ENCODE peak calls at places on chromosomes 13 and 19, in four cellular contexts. One of them, this sample, is unnamed.

GRCh38 chr19:48378194-48378570 is 13.2 kb downstream of the KDELR1 start:
- DNase-seq in HEK293T: no peak
- DNase-seq in amniotic epithelial cell: no peak
- DNase-seq in caudate nucleus: no peak
- DNase-seq in this sample: no peak

GRCh38 chr13:113468461-113469147 is 15.3 kb upstream of the ADPRHL1 start:
- DNase-seq in HEK293T: no peak
- DNase-seq in amniotic epithelial cell: no peak
- DNase-seq in caudate nucleus: no peak
- DNase-seq in this sample: no peak

GRCh38 chr13:74005320-74006154 is 128.7 kb downstream of the KLF12 start:
- DNase-seq in HEK293T: no peak
- DNase-seq in amniotic epithelial cell: no peak
- DNase-seq in caudate nucleus: no peak
- DNase-seq in this sample: no peak

GRCh38 chr13:109816112-109816978 is 30.0 kb upstream of the IRS2 start:
- DNase-seq in HEK293T: no peak
- DNase-seq in amniotic epithelial cell: no peak
- DNase-seq in caudate nucleus: no peak
- DNase-seq in this sample: no peak

GRCh38 chr19:19238126-19238894 is 26.6 kb downstream of the NCAN start:
- DNase-seq in HEK293T: no peak
- DNase-seq in amniotic epithelial cell: no peak
- DNase-seq in caudate nucleus: no peak
- DNase-seq in this sample: no peak

GRCh38 chr13:113555141-113555540 is 29.4 kb upstream of the TFDP1 start:
- DNase-seq in HEK293T: no peak
- DNase-seq in amniotic epithelial cell: no peak
- DNase-seq in caudate nucleus: no peak
- DNase-seq in this sample: peak

GRCh38 chr13:47480941-47481340 is 520.1 kb downstream of the SUCLA2 start:
- DNase-seq in HEK293T: no peak
- DNase-seq in amniotic epithelial cell: no peak
- DNase-seq in caudate nucleus: no peak
- DNase-seq in this sample: no peak

GRCh38 chr19:33436360-33437345 is 63.1 kb downstream of the CEBPG start:
- DNase-seq in HEK293T: no peak
- DNase-seq in amniotic epithelial cell: peak
- DNase-seq in caudate nucleus: no peak
- DNase-seq in this sample: peak

GRCh38 chr19:13839193-13839937 is 37.6 kb upstream of the NANOS3 start:
- DNase-seq in HEK293T: no peak
- DNase-seq in amniotic epithelial cell: peak
- DNase-seq in caudate nucleus: peak
- DNase-seq in this sample: peak

GRCh38 chr13:44498969-44499368 is 77.2 kb downstream of the TSC22D1 start:
- DNase-seq in HEK293T: no peak
- DNase-seq in amniotic epithelial cell: peak
- DNase-seq in caudate nucleus: no peak
- DNase-seq in this sample: no peak

GRCh38 chr19:18029617-18030338 is 21.8 kb downstream of the ARRDC2 start:
- DNase-seq in HEK293T: no peak
- DNase-seq in amniotic epithelial cell: peak
- DNase-seq in caudate nucleus: peak
- DNase-seq in this sample: no peak

GRCh38 chr19:58317481-58318072 is 9.2 kb upstream of the ZSCAN22 start:
- DNase-seq in HEK293T: no peak
- DNase-seq in amniotic epithelial cell: peak
- DNase-seq in caudate nucleus: no peak
- DNase-seq in this sample: no peak

GRCh38 chr13:83536153-83536552 is 346.1 kb downstream of the SLITRK1 start:
- DNase-seq in HEK293T: no peak
- DNase-seq in amniotic epithelial cell: no peak
- DNase-seq in caudate nucleus: no peak
- DNase-seq in this sample: no peak

GRCh38 chr19:42846597-42846996 is 32.9 kb downstream of the PSG1 start:
- DNase-seq in HEK293T: no peak
- DNase-seq in amniotic epithelial cell: no peak
- DNase-seq in caudate nucleus: no peak
- DNase-seq in this sample: no peak

GRCh38 chr19:16851031-16851712 is 22.0 kb downstream of the SIN3B start:
- DNase-seq in HEK293T: no peak
- DNase-seq in amniotic epithelial cell: no peak
- DNase-seq in caudate nucleus: no peak
- DNase-seq in this sample: no peak

GRCh38 chr19:16896098-16896912 is 7.5 kb downstream of the F2RL3 start:
- DNase-seq in HEK293T: no peak
- DNase-seq in amniotic epithelial cell: no peak
- DNase-seq in caudate nucleus: no peak
- DNase-seq in this sample: no peak

GRCh38 chr19:18433039-18433691 is 4.8 kb downstream of the ISYNA1 start:
- DNase-seq in HEK293T: no peak
- DNase-seq in amniotic epithelial cell: no peak
- DNase-seq in caudate nucleus: peak
- DNase-seq in this sample: no peak

GRCh38 chr13:83731113-83731512 is 151.2 kb downstream of the SLITRK1 start:
- DNase-seq in HEK293T: no peak
- DNase-seq in amniotic epithelial cell: no peak
- DNase-seq in caudate nucleus: no peak
- DNase-seq in this sample: no peak

GRCh38 chr13:31234729-31235128 is 35.0 kb downstream of the B3GLCT start:
- DNase-seq in HEK293T: peak
- DNase-seq in amniotic epithelial cell: no peak
- DNase-seq in caudate nucleus: no peak
- DNase-seq in this sample: no peak

GRCh38 chr19:5804516-5805464 is at the start of gene NRTN:
- DNase-seq in HEK293T: peak
- DNase-seq in amniotic epithelial cell: no peak
- DNase-seq in caudate nucleus: no peak
- DNase-seq in this sample: no peak

GRCh38 chr13:70518081-70518480 is 409.8 kb upstream of the KLHL1 start:
- DNase-seq in HEK293T: no peak
- DNase-seq in amniotic epithelial cell: no peak
- DNase-seq in caudate nucleus: no peak
- DNase-seq in this sample: no peak

GRCh38 chr13:103289661-103290060 is 223.4 kb upstream of the SLC10A2 start:
- DNase-seq in HEK293T: no peak
- DNase-seq in amniotic epithelial cell: no peak
- DNase-seq in caudate nucleus: no peak
- DNase-seq in this sample: no peak

GRCh38 chr19:31349160-31349881 is at the start of gene TSHZ3:
- DNase-seq in HEK293T: peak
- DNase-seq in amniotic epithelial cell: peak
- DNase-seq in caudate nucleus: peak
- DNase-seq in this sample: peak

GRCh38 chr13:83214452-83214851 is 667.8 kb downstream of the SLITRK1 start:
- DNase-seq in HEK293T: no peak
- DNase-seq in amniotic epithelial cell: no peak
- DNase-seq in caudate nucleus: no peak
- DNase-seq in this sample: no peak

GRCh38 chr19:51525731-51526130 is 5.7 kb downstream of the SIGLEC6 start:
- DNase-seq in HEK293T: no peak
- DNase-seq in amniotic epithelial cell: no peak
- DNase-seq in caudate nucleus: no peak
- DNase-seq in this sample: no peak

GRCh38 chr19:16886305-16886880 is 2.4 kb upstream of the F2RL3 start:
- DNase-seq in HEK293T: no peak
- DNase-seq in amniotic epithelial cell: peak
- DNase-seq in caudate nucleus: no peak
- DNase-seq in this sample: no peak

GRCh38 chr19:47779524-47780214 is 1.2 kb downstream of the SELENOW start:
- DNase-seq in HEK293T: no peak
- DNase-seq in amniotic epithelial cell: no peak
- DNase-seq in caudate nucleus: peak
- DNase-seq in this sample: no peak

GRCh38 chr13:108777421-108778420 is 148.3 kb downstream of the MYO16 start:
- DNase-seq in HEK293T: no peak
- DNase-seq in amniotic epithelial cell: peak
- DNase-seq in caudate nucleus: no peak
- DNase-seq in this sample: no peak

GRCh38 chr19:42086188-42086736 is 10.3 kb downstream of the ZNF574 start:
- DNase-seq in HEK293T: no peak
- DNase-seq in amniotic epithelial cell: no peak
- DNase-seq in caudate nucleus: no peak
- DNase-seq in this sample: no peak

GRCh38 chr19:435707-436412 is 25.0 kb downstream of the SHC2 start:
- DNase-seq in HEK293T: no peak
- DNase-seq in amniotic epithelial cell: no peak
- DNase-seq in caudate nucleus: no peak
- DNase-seq in this sample: no peak

GRCh38 chr13:76523740-76524382 is 362.3 kb downstream of the KCTD12 start:
- DNase-seq in HEK293T: no peak
- DNase-seq in amniotic epithelial cell: peak
- DNase-seq in caudate nucleus: no peak
- DNase-seq in this sample: no peak

GRCh38 chr13:89695343-89696257 is 1651.9 kb upstream of the MIR17HG start:
- DNase-seq in HEK293T: peak
- DNase-seq in amniotic epithelial cell: peak
- DNase-seq in caudate nucleus: no peak
- DNase-seq in this sample: no peak

GRCh38 chr13:47639716-47640447 is 361.2 kb downstream of the SUCLA2 start:
- DNase-seq in HEK293T: no peak
- DNase-seq in amniotic epithelial cell: peak
- DNase-seq in caudate nucleus: no peak
- DNase-seq in this sample: no peak

GRCh38 chr19:12955996-12956395 is 1.0 kb downstream of the GADD45GIP1 start:
- DNase-seq in HEK293T: no peak
- DNase-seq in amniotic epithelial cell: no peak
- DNase-seq in caudate nucleus: no peak
- DNase-seq in this sample: no peak

GRCh38 chr19:30229524-30230174 is 142.5 kb upstream of the ZNF536 start:
- DNase-seq in HEK293T: peak
- DNase-seq in amniotic epithelial cell: peak
- DNase-seq in caudate nucleus: no peak
- DNase-seq in this sample: no peak

GRCh38 chr19:28221736-28222135 is 991.2 kb downstream of the UQCRFS1 start:
- DNase-seq in HEK293T: no peak
- DNase-seq in amniotic epithelial cell: no peak
- DNase-seq in caudate nucleus: no peak
- DNase-seq in this sample: no peak

GRCh38 chr13:110454227-110454859 is 107.2 kb downstream of the RAB20 start:
- DNase-seq in HEK293T: no peak
- DNase-seq in amniotic epithelial cell: no peak
- DNase-seq in caudate nucleus: no peak
- DNase-seq in this sample: no peak

GRCh38 chr19:9132422-9132821 is 5.7 kb upstream of the OR7G3 start:
- DNase-seq in HEK293T: no peak
- DNase-seq in amniotic epithelial cell: no peak
- DNase-seq in caudate nucleus: no peak
- DNase-seq in this sample: no peak